ENCODE peak calls at places on chromosomes 4 and X, in eight cellular contexts. One of them, this sample, is unnamed.
A peak's percentile ranks its signal among the peaks of the same experiment; 100 is the strongest.

GRCh38 chr4:38516194-38516593 is 147.8 kb upstream of the KLF3 start:
- DNase-seq in tibial artery: no peak
- DNase-seq in Calu3: no peak
- DNase-seq in RWPE1: no peak
- DNase-seq in progenitor cell of endocrine pancreas: no peak
- DNase-seq in MCF 10A: no peak
- DNase-seq in endodermal cell: no peak
- DNase-seq in cardiac fibroblast: no peak
- DNase-seq in this sample: no peak

GRCh38 chr4:87865960-87866598 is 33.3 kb downstream of the MEPE start:
- DNase-seq in tibial artery: no peak
- DNase-seq in Calu3: no peak
- DNase-seq in RWPE1: no peak
- DNase-seq in progenitor cell of endocrine pancreas: no peak
- DNase-seq in MCF 10A: no peak
- DNase-seq in endodermal cell: peak; percentile 83
- DNase-seq in cardiac fibroblast: peak; percentile 63
- DNase-seq in this sample: no peak

GRCh38 chrX:13703135-13703534 is 14.2 kb downstream of the RAB9A start:
- DNase-seq in tibial artery: no peak
- DNase-seq in Calu3: no peak
- DNase-seq in RWPE1: no peak
- DNase-seq in progenitor cell of endocrine pancreas: no peak
- DNase-seq in MCF 10A: no peak
- DNase-seq in endodermal cell: no peak
- DNase-seq in cardiac fibroblast: no peak
- DNase-seq in this sample: no peak

GRCh38 chr4:3388461-3389185 is 53.1 kb upstream of the HGFAC start:
- DNase-seq in tibial artery: peak; percentile 56
- DNase-seq in Calu3: no peak
- DNase-seq in RWPE1: peak; percentile 64
- DNase-seq in progenitor cell of endocrine pancreas: no peak
- DNase-seq in MCF 10A: peak; percentile 49
- DNase-seq in endodermal cell: peak; percentile 59
- DNase-seq in cardiac fibroblast: peak; percentile 87
- DNase-seq in this sample: no peak

GRCh38 chrX:131942045-131942444 is 81.1 kb upstream of the STK26 start:
- DNase-seq in tibial artery: no peak
- DNase-seq in Calu3: no peak
- DNase-seq in RWPE1: no peak
- DNase-seq in progenitor cell of endocrine pancreas: no peak
- DNase-seq in MCF 10A: no peak
- DNase-seq in endodermal cell: no peak
- DNase-seq in cardiac fibroblast: no peak
- DNase-seq in this sample: no peak

GRCh38 chrX:147913570-147913969 is 1.9 kb downstream of the FMR1 start:
- DNase-seq in tibial artery: no peak
- DNase-seq in Calu3: no peak
- DNase-seq in RWPE1: no peak
- DNase-seq in progenitor cell of endocrine pancreas: no peak
- DNase-seq in MCF 10A: no peak
- DNase-seq in endodermal cell: no peak
- DNase-seq in cardiac fibroblast: no peak
- DNase-seq in this sample: no peak

GRCh38 chrX:18769812-18770573 is 62.5 kb downstream of the PPEF1 start:
- DNase-seq in tibial artery: no peak
- DNase-seq in Calu3: no peak
- DNase-seq in RWPE1: no peak
- DNase-seq in progenitor cell of endocrine pancreas: no peak
- DNase-seq in MCF 10A: no peak
- DNase-seq in endodermal cell: no peak
- DNase-seq in cardiac fibroblast: no peak
- DNase-seq in this sample: no peak

GRCh38 chrX:24202465-24203031 is 53.0 kb downstream of the ZFX start:
- DNase-seq in tibial artery: no peak
- DNase-seq in Calu3: no peak
- DNase-seq in RWPE1: no peak
- DNase-seq in progenitor cell of endocrine pancreas: no peak
- DNase-seq in MCF 10A: no peak
- DNase-seq in endodermal cell: no peak
- DNase-seq in cardiac fibroblast: no peak
- DNase-seq in this sample: no peak

GRCh38 chr4:65668201-65669007 is 1.9 kb downstream of the EPHA5 start:
- DNase-seq in tibial artery: peak; percentile 29
- DNase-seq in Calu3: no peak
- DNase-seq in RWPE1: no peak
- DNase-seq in progenitor cell of endocrine pancreas: no peak
- DNase-seq in MCF 10A: no peak
- DNase-seq in endodermal cell: peak; percentile 62
- DNase-seq in cardiac fibroblast: peak; percentile 32
- DNase-seq in this sample: no peak

GRCh38 chr4:188107931-188108843 is 1.2 kb downstream of the TRIML2 start:
- DNase-seq in tibial artery: no peak
- DNase-seq in Calu3: no peak
- DNase-seq in RWPE1: peak; percentile 66
- DNase-seq in progenitor cell of endocrine pancreas: no peak
- DNase-seq in MCF 10A: peak; percentile 57
- DNase-seq in endodermal cell: peak; percentile 74
- DNase-seq in cardiac fibroblast: peak; percentile 67
- DNase-seq in this sample: no peak

GRCh38 chr4:7197910-7198309 is 5.6 kb downstream of the SORCS2 start:
- DNase-seq in tibial artery: peak; percentile 13
- DNase-seq in Calu3: no peak
- DNase-seq in RWPE1: no peak
- DNase-seq in progenitor cell of endocrine pancreas: no peak
- DNase-seq in MCF 10A: no peak
- DNase-seq in endodermal cell: peak; percentile 42
- DNase-seq in cardiac fibroblast: no peak
- DNase-seq in this sample: no peak

GRCh38 chr4:40617903-40618302 is 11.8 kb downstream of the RBM47 start:
- DNase-seq in tibial artery: no peak
- DNase-seq in Calu3: no peak
- DNase-seq in RWPE1: no peak
- DNase-seq in progenitor cell of endocrine pancreas: no peak
- DNase-seq in MCF 10A: peak; percentile 33
- DNase-seq in endodermal cell: no peak
- DNase-seq in cardiac fibroblast: peak; percentile 16
- DNase-seq in this sample: no peak

GRCh38 chr4:105683038-105683437 is 25.5 kb downstream of the INTS12 start:
- DNase-seq in tibial artery: no peak
- DNase-seq in Calu3: peak; percentile 71
- DNase-seq in RWPE1: no peak
- DNase-seq in progenitor cell of endocrine pancreas: no peak
- DNase-seq in MCF 10A: no peak
- DNase-seq in endodermal cell: no peak
- DNase-seq in cardiac fibroblast: no peak
- DNase-seq in this sample: no peak

GRCh38 chrX:10989386-10989785 is 121.7 kb upstream of the HCCS start:
- DNase-seq in tibial artery: no peak
- DNase-seq in Calu3: no peak
- DNase-seq in RWPE1: no peak
- DNase-seq in progenitor cell of endocrine pancreas: no peak
- DNase-seq in MCF 10A: no peak
- DNase-seq in endodermal cell: peak; percentile 51
- DNase-seq in cardiac fibroblast: no peak
- DNase-seq in this sample: no peak

GRCh38 chrX:68500105-68500504 is 1.3 kb downstream of the YIPF6 start:
- DNase-seq in tibial artery: no peak
- DNase-seq in Calu3: no peak
- DNase-seq in RWPE1: no peak
- DNase-seq in progenitor cell of endocrine pancreas: no peak
- DNase-seq in MCF 10A: no peak
- DNase-seq in endodermal cell: no peak
- DNase-seq in cardiac fibroblast: no peak
- DNase-seq in this sample: no peak

GRCh38 chr4:155995069-155995468 is 41.4 kb upstream of the CTSO start:
- DNase-seq in tibial artery: no peak
- DNase-seq in Calu3: no peak
- DNase-seq in RWPE1: no peak
- DNase-seq in progenitor cell of endocrine pancreas: no peak
- DNase-seq in MCF 10A: no peak
- DNase-seq in endodermal cell: no peak
- DNase-seq in cardiac fibroblast: no peak
- DNase-seq in this sample: no peak

DNA sequence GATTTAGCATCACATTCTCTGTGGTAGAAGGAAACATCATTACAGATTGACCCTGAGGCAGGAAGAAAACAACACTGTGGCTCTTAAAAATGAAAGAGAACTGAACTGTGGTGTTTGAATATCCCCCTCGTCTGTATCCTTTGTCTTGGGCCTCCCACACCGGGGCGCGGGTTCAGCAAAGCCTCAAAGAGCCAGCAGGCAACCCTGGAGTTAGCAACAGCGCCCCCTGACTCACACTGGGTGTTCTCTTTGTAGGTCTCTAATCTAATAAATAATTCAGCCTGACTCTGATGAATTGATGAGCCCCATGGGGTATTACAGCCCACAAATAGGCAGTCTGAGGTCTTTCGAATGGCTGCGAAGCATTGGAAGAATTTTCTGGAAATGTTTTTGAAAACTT is 46.1 kb upstream of the CTSO start:
- DNase-seq in tibial artery: no peak
- DNase-seq in Calu3: no peak
- DNase-seq in RWPE1: no peak
- DNase-seq in progenitor cell of endocrine pancreas: no peak
- DNase-seq in MCF 10A: no peak
- DNase-seq in endodermal cell: peak; percentile 91
- DNase-seq in cardiac fibroblast: peak; percentile 19
- DNase-seq in this sample: no peak
- TF ChIP-seq CTCF in tibial artery: no peak
- TF ChIP-seq CTCF in Calu3: no peak
- TF ChIP-seq CTCF in RWPE1: no peak
- TF ChIP-seq CTCF in progenitor cell of endocrine pancreas: peak; percentile 54
- TF ChIP-seq CTCF in MCF 10A: no peak
- TF ChIP-seq CTCF in endodermal cell: peak; percentile 84
- TF ChIP-seq CTCF in cardiac fibroblast: peak; percentile 22
- TF ChIP-seq CTCF in this sample: no peak

DNA sequence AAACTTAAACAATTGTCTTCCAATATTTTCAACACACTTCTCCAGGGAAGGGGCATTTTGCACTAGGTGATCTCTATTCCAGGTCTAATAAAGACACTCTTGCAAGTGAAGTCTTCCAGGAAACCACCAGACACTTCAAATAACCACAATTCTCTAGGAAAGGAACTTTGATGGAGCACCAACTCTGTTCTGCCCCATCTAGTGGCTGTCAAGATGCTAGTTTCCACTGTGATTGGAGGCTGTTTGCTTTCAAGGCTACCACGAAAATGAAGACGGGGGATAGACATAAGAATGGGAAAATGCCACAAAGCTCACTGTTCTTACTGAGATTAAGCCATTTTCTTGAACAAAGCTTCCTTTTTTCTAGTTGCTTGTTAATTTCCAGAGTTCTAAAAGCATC is 100.6 kb upstream of the F9 start:
- DNase-seq in tibial artery: no peak
- DNase-seq in Calu3: no peak
- DNase-seq in RWPE1: no peak
- DNase-seq in progenitor cell of endocrine pancreas: no peak
- DNase-seq in MCF 10A: peak; percentile 14
- DNase-seq in endodermal cell: no peak
- DNase-seq in cardiac fibroblast: no peak
- DNase-seq in this sample: no peak
- TF ChIP-seq CTCF in tibial artery: no peak
- TF ChIP-seq CTCF in Calu3: no peak
- TF ChIP-seq CTCF in RWPE1: no peak
- TF ChIP-seq CTCF in progenitor cell of endocrine pancreas: peak; percentile 38
- TF ChIP-seq CTCF in MCF 10A: peak; percentile 19
- TF ChIP-seq CTCF in endodermal cell: peak; percentile 76
- TF ChIP-seq CTCF in cardiac fibroblast: no peak
- TF ChIP-seq CTCF in this sample: no peak

GRCh38 chr4:83281326-83281725 is 3.3 kb downstream of the COQ2 start:
- DNase-seq in tibial artery: no peak
- DNase-seq in Calu3: no peak
- DNase-seq in RWPE1: no peak
- DNase-seq in progenitor cell of endocrine pancreas: no peak
- DNase-seq in MCF 10A: no peak
- DNase-seq in endodermal cell: no peak
- DNase-seq in cardiac fibroblast: no peak
- DNase-seq in this sample: no peak

GRCh38 chr4:83282049-83282535 is 2.5 kb downstream of the COQ2 start:
- DNase-seq in tibial artery: no peak
- DNase-seq in Calu3: peak; percentile 41
- DNase-seq in RWPE1: peak; percentile 61
- DNase-seq in progenitor cell of endocrine pancreas: peak; percentile 13
- DNase-seq in MCF 10A: peak; percentile 75
- DNase-seq in endodermal cell: peak; percentile 61
- DNase-seq in cardiac fibroblast: peak; percentile 81
- DNase-seq in this sample: no peak

GRCh38 chr4:83285022-83285387 is 407 bp upstream of the COQ2 start:
- DNase-seq in tibial artery: peak; percentile 22
- DNase-seq in Calu3: peak; percentile 2
- DNase-seq in RWPE1: peak; percentile 22
- DNase-seq in progenitor cell of endocrine pancreas: no peak
- DNase-seq in MCF 10A: peak; percentile 59
- DNase-seq in endodermal cell: peak; percentile 45
- DNase-seq in cardiac fibroblast: peak; percentile 78
- DNase-seq in this sample: no peak

GRCh38 chr4:83284161-83285021 is at the start of gene COQ2:
- DNase-seq in tibial artery: peak; percentile 95
- DNase-seq in Calu3: peak; percentile 93
- DNase-seq in RWPE1: peak; percentile 96
- DNase-seq in progenitor cell of endocrine pancreas: peak; percentile 93
- DNase-seq in MCF 10A: peak; percentile 94
- DNase-seq in endodermal cell: peak; percentile 97
- DNase-seq in cardiac fibroblast: peak; percentile 96
- DNase-seq in this sample: peak; percentile 96
- TF ChIP-seq CTCF in tibial artery: peak; percentile 40
- TF ChIP-seq CTCF in Calu3: no peak
- TF ChIP-seq CTCF in RWPE1: peak; percentile 48
- TF ChIP-seq CTCF in progenitor cell of endocrine pancreas: peak; percentile 46
- TF ChIP-seq CTCF in MCF 10A: no peak
- TF ChIP-seq CTCF in endodermal cell: peak; percentile 54
- TF ChIP-seq CTCF in cardiac fibroblast: no peak
- TF ChIP-seq CTCF in this sample: no peak

DNA sequence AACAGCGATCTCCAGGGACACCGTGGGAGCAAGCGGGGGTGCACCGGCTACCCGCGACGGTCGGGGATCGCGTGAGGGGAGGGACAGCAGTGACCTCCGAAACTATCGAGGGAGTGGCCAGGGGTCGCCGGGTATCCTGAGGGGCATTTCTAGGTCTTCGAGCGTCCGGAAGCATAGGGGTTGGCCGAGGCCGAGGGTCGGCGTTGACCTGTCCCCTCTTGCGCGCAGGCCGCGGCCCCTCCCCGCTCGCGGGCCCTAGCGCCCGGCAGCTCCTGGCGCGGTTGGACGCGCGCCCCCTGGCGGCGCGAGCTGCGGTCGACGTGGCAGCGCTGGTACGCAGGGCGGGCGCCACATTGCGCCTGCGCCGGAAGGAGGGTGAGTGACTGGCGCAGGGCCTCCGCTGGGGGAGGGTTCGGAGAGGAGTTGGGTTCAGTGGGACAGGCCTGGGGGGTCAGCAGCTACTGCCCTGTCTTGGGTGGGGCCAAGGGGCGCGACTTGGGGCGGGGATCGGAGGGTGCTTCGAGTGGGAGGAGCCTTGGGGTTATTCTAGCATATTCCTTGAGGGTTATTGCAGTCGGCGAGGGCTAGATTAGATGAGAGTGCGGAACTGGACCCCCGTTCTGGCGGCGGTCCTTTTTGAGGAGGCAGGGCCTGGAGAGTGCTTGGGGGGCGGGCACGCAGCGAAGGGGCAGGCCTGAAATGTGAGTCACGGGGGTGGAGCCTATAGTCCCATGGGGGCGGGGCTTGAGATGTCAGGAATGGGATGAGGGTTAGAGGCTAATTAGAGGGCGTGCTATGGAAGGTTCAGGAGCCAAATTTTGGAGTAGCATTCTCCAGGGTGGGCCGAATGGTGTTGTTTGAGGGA is 1.2 kb downstream of the MAGIX start:
- DNase-seq in tibial artery: peak; percentile 90
- DNase-seq in Calu3: peak; percentile 88
- DNase-seq in RWPE1: peak; percentile 66
- DNase-seq in progenitor cell of endocrine pancreas: peak; percentile 63
- DNase-seq in MCF 10A: peak; percentile 90
- DNase-seq in endodermal cell: peak; percentile 94
- DNase-seq in cardiac fibroblast: peak; percentile 82
- DNase-seq in this sample: peak; percentile 79
- TF ChIP-seq CTCF in tibial artery: peak; percentile 89
- TF ChIP-seq CTCF in Calu3: peak; percentile 65
- TF ChIP-seq CTCF in RWPE1: peak; percentile 78
- TF ChIP-seq CTCF in progenitor cell of endocrine pancreas: peak; percentile 79
- TF ChIP-seq CTCF in MCF 10A: peak; percentile 53
- TF ChIP-seq CTCF in endodermal cell: peak; percentile 83
- TF ChIP-seq CTCF in cardiac fibroblast: peak; percentile 4
- TF ChIP-seq CTCF in this sample: no peak

This sample was measured in activated B cell treated with CpG ODN at 0.5 μM for 24 hours.